ENCODE peak calls at places on chromosomes 7 and 10, in nine cellular contexts. T is stimulated activated CD4-positive, alpha-beta T cell treated with anti-CD3 and anti-CD28 coated beads, TNF-alpha, amount 100 ng/mL, for 4 hours; M is heart left ventricle; P is GM03348; O is substantia nigra; G is EL; A is activated T-helper 2 cell treated with anti-CD3 and anti-CD28 coated beads, Interferon-gamma antibody, Interleukin-2, Interleukin-4, amounts not matched to agents 10 μg/mL and 5 μg/mL and 100 μg/mL, durations not matched to agents 14 hours and 24 hours and 36 hours; V is left cardiac atrium; D is HFFc6. E is an unnamed sample.

GRCh38 chr10:90112681-90113080 is 411.3 kb downstream of the KIF20B start:
- DNase-seq in T (no peak), M (no peak), P (no peak), O (no peak), G (no peak), A (no peak), V (no peak), D (no peak), E (peak)

GRCh38 chr10:17662193-17663138 is 18.5 kb downstream of the STAM start:
- DNase-seq in T (no peak), M (no peak), P (no peak), O (no peak), G (no peak), A (no peak), V (no peak), D (no peak), E (no peak)

GRCh38 chr7:927031-927671 is 27.3 kb downstream of the ADAP1 start:
- DNase-seq in T (no peak), M (no peak), P (no peak), O (peak), G (no peak), A (no peak), V (peak), D (no peak), E (no peak)

GRCh38 chr10:51489009-51489408 is 210.4 kb downstream of the CSTF2T start:
- DNase-seq in T (no peak), M (no peak), P (no peak), O (no peak), G (no peak), A (no peak), V (no peak), D (no peak), E (no peak)

GRCh38 chr10:43574035-43574892 is at the start of gene ZNF239:
- DNase-seq in T (peak), M (peak), P (peak), O (peak), G (peak), A (peak), V (peak), D (peak), E (peak)

GRCh38 chr10:83698899-83699298 is 440.4 kb upstream of the GHITM start:
- DNase-seq in T (no peak), M (no peak), P (no peak), O (no peak), G (no peak), A (no peak), V (no peak), D (no peak), E (no peak)

GRCh38 chr10:22022257-22023051 is 18.9 kb upstream of the DNAJC1 start:
- DNase-seq in T (peak), M (peak), P (no peak), O (no peak), G (no peak), A (no peak), V (peak), D (no peak), E (no peak)

GRCh38 chr10:36110097-36110496 is 468.0 kb upstream of the FZD8 start:
- DNase-seq in T (no peak), M (no peak), P (no peak), O (no peak), G (no peak), A (no peak), V (no peak), D (no peak), E (no peak)

GRCh38 chr10:420154-421121 is 269.0 kb downstream of the DIP2C start:
- DNase-seq in T (no peak), M (no peak), P (no peak), O (no peak), G (no peak), A (no peak), V (peak), D (no peak), E (peak)

GRCh38 chr10:17380016-17380415 is 74.4 kb downstream of the ST8SIA6 start:
- DNase-seq in T (no peak), M (no peak), P (no peak), O (no peak), G (no peak), A (no peak), V (no peak), D (no peak), E (no peak)

GRCh38 chr7:77453531-77453930 is 37.4 kb upstream of the GSAP start:
- DNase-seq in T (no peak), M (no peak), P (peak), O (no peak), G (peak), A (no peak), V (no peak), D (no peak), E (no peak)

GRCh38 chr10:85874208-85874607 is 492.4 kb downstream of the GRID1 start:
- DNase-seq in T (no peak), M (no peak), P (no peak), O (no peak), G (no peak), A (no peak), V (no peak), D (no peak), E (no peak)

GRCh38 chr7:4091767-4092166 is 590.3 kb upstream of the FOXK1 start:
- DNase-seq in T (no peak), M (no peak), P (no peak), O (no peak), G (no peak), A (no peak), V (no peak), D (no peak), E (no peak)

GRCh38 chr7:14389052-14389988 is 399.9 kb upstream of the ETV1 start:
- DNase-seq in T (no peak), M (no peak), P (no peak), O (no peak), G (no peak), A (no peak), V (no peak), D (no peak), E (no peak)

GRCh38 chr7:55545496-55545895 is 26.8 kb downstream of the VOPP1 start:
- DNase-seq in T (no peak), M (no peak), P (peak), O (no peak), G (peak), A (no peak), V (no peak), D (peak), E (peak)

GRCh38 chr10:115845958-115846357 is 427.0 kb downstream of the GFRA1 start:
- DNase-seq in T (no peak), M (no peak), P (no peak), O (no peak), G (no peak), A (no peak), V (no peak), D (no peak), E (no peak)

E was measured in astrocyte of the hippocampus.